ENCODE peak calls at places on chromosomes 4 and X, in four cellular contexts. N is GM12878, V is HCT116, K is K562. Z is an unnamed sample.

GRCh38 chr4:121822796-121823504 is 733 bp downstream of the CCNA2 start:
- DNase-seq in N (no peak), V (no peak), K (peak), Z (no peak)

GRCh38 chr4:2251073-2251794 is 9.3 kb upstream of the HAUS3 start:
- DNase-seq in N (no peak), V (no peak), K (no peak), Z (no peak)

GRCh38 chr4:137650051-137650450 is 117.8 kb upstream of the PCDH18 start:
- DNase-seq in K (no peak), V (no peak), N (no peak), Z (no peak)

GRCh38 chr4:169060396-169061081 is 50.5 kb upstream of the CBR4 start:
- DNase-seq in V (no peak), K (no peak), N (no peak), Z (no peak)

GRCh38 chrX:19683817-19684216 is 168.5 kb upstream of the MAP3K15 start:
- DNase-seq in K (no peak), N (no peak), V (no peak), Z (no peak)

GRCh38 chrX:19198448-19198847 is 76.2 kb upstream of the ADGRG2 start:
- DNase-seq in V (no peak), K (no peak), N (no peak), Z (no peak)

GRCh38 chrX:155888139-155888538 is 7.0 kb downstream of the VAMP7 start:
- DNase-seq in N (no peak), K (no peak), V (peak), Z (no peak)

GRCh38 chr4:154911097-154911496 is 130.0 kb downstream of the RBM46 start:
- DNase-seq in V (no peak), K (no peak), N (no peak), Z (no peak)

GRCh38 chr4:147546341-147546740 is 65.4 kb downstream of the EDNRA start:
- DNase-seq in V (no peak), N (no peak), K (no peak), Z (no peak)
- TF ChIP-seq EGR1 in V (no peak), N (no peak), K (no peak), Z (no peak)

GRCh38 chrX:108362026-108362425 is 76.2 kb downstream of the COL4A6 start:
- DNase-seq in K (no peak), V (no peak), N (no peak), Z (no peak)

GRCh38 chrX:108361316-108361715 is 76.9 kb downstream of the COL4A6 start:
- DNase-seq in K (no peak), V (no peak), N (no peak), Z (no peak)

GRCh38 chrX:108366644-108367406 is 71.4 kb downstream of the COL4A6 start:
- DNase-seq in V (no peak), N (no peak), K (no peak), Z (no peak)
- TF ChIP-seq JUND in V (no peak), N (no peak), K (no peak), Z (no peak)

DNA sequence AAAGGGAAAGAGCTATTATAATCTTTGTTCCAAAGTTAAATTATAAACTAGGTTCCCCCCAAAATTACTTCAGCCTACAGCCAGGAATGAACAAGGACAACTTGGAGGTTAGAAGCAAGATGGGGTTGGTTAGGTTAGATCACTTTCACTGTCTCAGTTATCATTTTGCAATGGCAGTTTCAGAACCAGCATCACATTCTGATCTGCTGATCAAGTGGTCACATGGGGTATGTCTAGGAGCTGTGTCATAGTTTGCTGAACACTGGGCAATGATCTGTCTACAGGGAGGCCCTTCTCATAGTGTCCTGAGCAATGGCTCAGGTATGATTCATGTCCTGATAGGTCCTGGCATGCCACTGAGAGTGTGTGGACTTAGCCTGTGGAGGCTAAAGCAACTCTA is 41.6 kb upstream of the XIAP start:
- DNase-seq in K (no peak), V (no peak), N (no peak), Z (no peak)
- TF ChIP-seq EGR1 in K (no peak), V (no peak), N (no peak), Z (no peak)

DNA sequence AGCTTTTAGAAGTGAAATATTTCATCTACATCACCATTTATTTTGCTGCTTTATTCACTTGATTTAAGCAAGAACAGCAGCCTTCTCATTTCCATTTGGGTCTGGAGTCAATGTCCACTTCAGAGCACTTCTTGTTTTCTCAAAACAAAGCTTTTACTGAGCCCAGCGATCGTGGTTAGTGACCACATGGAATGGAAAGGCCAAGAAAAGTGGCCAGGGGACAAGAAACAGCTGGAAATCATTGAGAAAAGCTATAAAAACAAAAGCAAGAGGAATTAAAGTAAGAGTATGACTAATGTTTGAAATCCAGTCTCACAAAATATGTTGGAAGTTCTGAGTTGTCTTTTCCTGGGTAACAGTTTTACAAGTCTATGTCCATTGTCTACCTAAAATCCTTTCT is 328.4 kb upstream of the INTU start:
- DNase-seq in N (no peak), K (no peak), V (no peak), Z (no peak)
- TF ChIP-seq JUND in N (no peak), K (no peak), V (no peak), Z (no peak)

GRCh38 chr4:151204925-151205524 is 71.9 kb upstream of the PRSS48 start:
- DNase-seq in K (no peak), V (no peak), N (no peak), Z (no peak)
- TF ChIP-seq EGR1 in K (no peak), V (no peak), N (no peak), Z (no peak)

DNA sequence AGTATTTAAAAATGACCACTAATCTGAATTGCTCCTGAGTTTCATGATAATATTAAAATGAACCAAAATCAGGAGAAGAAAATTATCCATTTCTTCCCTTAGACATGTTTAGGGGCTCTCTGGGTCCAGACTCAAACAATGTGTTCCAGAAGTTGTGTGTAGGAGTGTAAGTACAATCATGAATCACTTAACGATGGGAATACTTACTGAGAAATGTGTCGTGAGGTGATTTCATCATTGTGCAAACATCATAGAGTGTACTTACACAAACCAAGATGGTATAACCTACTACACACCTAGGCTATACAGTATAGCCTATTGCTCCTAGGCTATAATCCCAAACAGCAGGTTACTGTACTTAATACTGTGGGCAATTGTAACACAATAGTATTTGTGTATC is 74.8 kb downstream of the STPG2 start:
- DNase-seq in V (no peak), K (no peak), N (no peak), Z (no peak)
- TF ChIP-seq JUND in V (no peak), K (no peak), N (no peak), Z (no peak)

DNA sequence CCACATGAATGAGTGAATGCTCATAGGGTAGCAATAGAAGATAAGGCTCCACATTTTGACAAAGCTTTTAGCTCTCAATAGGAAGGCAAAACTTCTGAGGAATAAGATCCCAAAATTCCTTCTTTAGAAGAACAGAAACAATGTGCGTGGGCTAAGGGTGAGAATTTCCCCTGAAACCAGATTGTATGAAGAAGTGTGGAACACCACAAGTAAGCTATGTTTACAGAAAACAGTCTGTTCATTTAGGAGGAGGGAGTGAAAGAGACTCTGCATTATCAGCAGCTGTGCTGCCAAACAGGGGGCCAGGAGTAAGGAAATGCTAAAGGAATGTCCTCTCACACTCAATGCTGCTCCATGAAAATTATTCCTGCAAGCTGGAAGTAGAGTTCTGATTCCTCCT is 851.6 kb downstream of the CENPC start:
- DNase-seq in V (no peak), K (no peak), N (no peak), Z (no peak)
- TF ChIP-seq EGR1 in V (no peak), K (no peak), N (no peak), Z (no peak)

GRCh38 chr4:102430511-102430910 is 70.6 kb upstream of the NFKB1 start:
- DNase-seq in N (no peak), K (no peak), V (no peak), Z (no peak)

GRCh38 chr4:102427599-102427998 is 73.6 kb upstream of the NFKB1 start:
- DNase-seq in N (no peak), V (no peak), K (no peak), Z (no peak)

GRCh38 chr4:102431608-102431961 is 69.6 kb upstream of the NFKB1 start:
- DNase-seq in N (no peak), V (no peak), K (no peak), Z (no peak)

GRCh38 chr4:102429553-102429952 is 71.6 kb upstream of the NFKB1 start:
- DNase-seq in K (no peak), N (no peak), V (peak), Z (no peak)
- TF ChIP-seq JUND in K (no peak), N (no peak), V (peak), Z (no peak)

Z was measured in H1.